ENCODE peak calls at places on chromosomes 2 and 18, in seven cellular contexts. D is NCI-H1436; Z is CD4-positive, alpha-beta T cell; J is effector CD4-positive, alpha-beta T cell; G is cardiac muscle cell; T is activated CD4-positive, alpha-beta T cell treated with anti-CD3 and anti-CD28 coated beads for 24 hours; C is renal cortical epithelial cell. Q is an unnamed sample.

GRCh38 chr2:129006901-129007300 is 688.2 kb upstream of the HS6ST1 start:
- DNase-seq in D (no peak), Z (no peak), T (no peak), C (no peak), J (no peak), G (no peak), Q (no peak)

GRCh38 chr2:59236723-59237122 is 995.6 kb upstream of the FANCL start:
- DNase-seq in Z (no peak), D (no peak), G (no peak), J (no peak), T (no peak), C (peak; percentile 5), Q (no peak)

GRCh38 chr2:80331025-80331424 is 26.5 kb upstream of the LRRTM1 start:
- DNase-seq in G (no peak), Z (no peak), D (no peak), J (no peak), C (no peak), T (no peak), Q (no peak)

GRCh38 chr18:55229682-55230081 is 270.4 kb upstream of the CCDC68 start:
- DNase-seq in D (no peak), J (no peak), G (no peak), Z (no peak), T (no peak), C (no peak), Q (no peak)

GRCh38 chr18:12552884-12553242 is 105.0 kb downstream of the SPIRE1 start:
- DNase-seq in G (no peak), J (no peak), T (no peak), Z (no peak), D (no peak), C (peak; percentile 51), Q (no peak)

GRCh38 chr2:7190587-7191320 is 273.5 kb downstream of the RNF144A start:
- DNase-seq in Z (no peak), G (no peak), T (no peak), C (no peak), D (no peak), J (no peak), Q (peak; percentile 9)

GRCh38 chr2:70541481-70542020 is 12.1 kb downstream of the TGFA start:
- DNase-seq in G (no peak), T (no peak), C (peak; percentile 90), J (no peak), Z (no peak), D (no peak), Q (no peak)

GRCh38 chr2:26043862-26044736 is 10.2 kb downstream of the RAB10 start:
- DNase-seq in J (no peak), Z (no peak), T (no peak), C (peak; percentile 63), D (no peak), G (no peak), Q (peak; percentile 14)

GRCh38 chr18:76613058-76613457 is 118.0 kb upstream of the ZNF516 start:
- DNase-seq in C (no peak), G (no peak), Z (no peak), J (no peak), T (no peak), D (no peak), Q (no peak)

GRCh38 chr2:158782616-158783015 is 12.5 kb upstream of the DAPL1 start:
- DNase-seq in D (no peak), G (no peak), Z (no peak), C (peak; percentile 51), T (no peak), J (no peak), Q (no peak)

Q was measured in astrocyte of the spinal cord.